ENCODE peak calls at places on chromosomes 16 and 17, in seven cellular contexts. One of them, this sample, is unnamed.

GRCh38 chr17:72365857-72366415 is 245.1 kb downstream of the SOX9 start:
- DNase-seq in OCI-LY7: no peak
- DNase-seq in ELR: no peak
- DNase-seq in NCI-H2107: no peak
- DNase-seq in activated naive CD4-positive, alpha-beta T cell: no peak
- DNase-seq in activated gamma-delta T cell treated with anti-CD3 and anti-CD28 coated beads, Interleukin-2, amount 50 U/mL, for 16 hours: no peak
- DNase-seq in adipocyte: peak
- DNase-seq in this sample: no peak

GRCh38 chr17:38898812-38899348 is 26.5 kb upstream of the LASP1NB start:
- DNase-seq in activated naive CD4-positive, alpha-beta T cell: peak
- DNase-seq in adipocyte: no peak
- DNase-seq in NCI-H2107: no peak
- DNase-seq in OCI-LY7: peak
- DNase-seq in activated gamma-delta T cell treated with anti-CD3 and anti-CD28 coated beads, Interleukin-2, amount 50 U/mL, for 16 hours: peak
- DNase-seq in ELR: peak
- DNase-seq in this sample: peak

GRCh38 chr17:75240394-75241142 is 20.8 kb downstream of the GGA3 start:
- DNase-seq in adipocyte: peak
- DNase-seq in NCI-H2107: peak
- DNase-seq in OCI-LY7: peak
- DNase-seq in activated gamma-delta T cell treated with anti-CD3 and anti-CD28 coated beads, Interleukin-2, amount 50 U/mL, for 16 hours: no peak
- DNase-seq in ELR: peak
- DNase-seq in activated naive CD4-positive, alpha-beta T cell: no peak
- DNase-seq in this sample: no peak

GRCh38 chr16:67561501-67561823 is 864 bp upstream of the CTCF start:
- DNase-seq in NCI-H2107: no peak
- DNase-seq in adipocyte: no peak
- DNase-seq in OCI-LY7: no peak
- DNase-seq in ELR: no peak
- DNase-seq in activated gamma-delta T cell treated with anti-CD3 and anti-CD28 coated beads, Interleukin-2, amount 50 U/mL, for 16 hours: no peak
- DNase-seq in activated naive CD4-positive, alpha-beta T cell: no peak
- DNase-seq in this sample: no peak

GRCh38 chr16:19599968-19600716 is 44.6 kb downstream of the VPS35L start:
- DNase-seq in activated gamma-delta T cell treated with anti-CD3 and anti-CD28 coated beads, Interleukin-2, amount 50 U/mL, for 16 hours: no peak
- DNase-seq in ELR: peak
- DNase-seq in activated naive CD4-positive, alpha-beta T cell: no peak
- DNase-seq in adipocyte: no peak
- DNase-seq in OCI-LY7: no peak
- DNase-seq in NCI-H2107: no peak
- DNase-seq in this sample: no peak

GRCh38 chr17:79294459-79295071 is 219.9 kb downstream of the ENGASE start:
- DNase-seq in ELR: peak
- DNase-seq in adipocyte: peak
- DNase-seq in OCI-LY7: peak
- DNase-seq in activated naive CD4-positive, alpha-beta T cell: no peak
- DNase-seq in activated gamma-delta T cell treated with anti-CD3 and anti-CD28 coated beads, Interleukin-2, amount 50 U/mL, for 16 hours: no peak
- DNase-seq in NCI-H2107: no peak
- DNase-seq in this sample: no peak

GRCh38 chr17:44786551-44787081 is 27.8 kb downstream of the ADAM11 start:
- DNase-seq in activated gamma-delta T cell treated with anti-CD3 and anti-CD28 coated beads, Interleukin-2, amount 50 U/mL, for 16 hours: no peak
- DNase-seq in activated naive CD4-positive, alpha-beta T cell: no peak
- DNase-seq in ELR: no peak
- DNase-seq in adipocyte: no peak
- DNase-seq in NCI-H2107: no peak
- DNase-seq in OCI-LY7: no peak
- DNase-seq in this sample: no peak

GRCh38 chr17:1779571-1780074 is 17.8 kb downstream of the SERPINF1 start:
- DNase-seq in NCI-H2107: no peak
- DNase-seq in OCI-LY7: no peak
- DNase-seq in ELR: peak
- DNase-seq in activated naive CD4-positive, alpha-beta T cell: no peak
- DNase-seq in adipocyte: peak
- DNase-seq in activated gamma-delta T cell treated with anti-CD3 and anti-CD28 coated beads, Interleukin-2, amount 50 U/mL, for 16 hours: no peak
- DNase-seq in this sample: no peak

GRCh38 chr16:83851473-83851872 is 43.7 kb downstream of the HSBP1 start:
- DNase-seq in NCI-H2107: no peak
- DNase-seq in activated naive CD4-positive, alpha-beta T cell: no peak
- DNase-seq in adipocyte: no peak
- DNase-seq in activated gamma-delta T cell treated with anti-CD3 and anti-CD28 coated beads, Interleukin-2, amount 50 U/mL, for 16 hours: no peak
- DNase-seq in OCI-LY7: no peak
- DNase-seq in ELR: no peak
- DNase-seq in this sample: no peak

GRCh38 chr17:74493381-74493833 is 27.0 kb downstream of the CD300A start:
- DNase-seq in activated gamma-delta T cell treated with anti-CD3 and anti-CD28 coated beads, Interleukin-2, amount 50 U/mL, for 16 hours: peak
- DNase-seq in activated naive CD4-positive, alpha-beta T cell: no peak
- DNase-seq in adipocyte: peak
- DNase-seq in OCI-LY7: peak
- DNase-seq in ELR: peak
- DNase-seq in NCI-H2107: no peak
- DNase-seq in this sample: peak

GRCh38 chr16:29978081-29978480 is 4.4 kb downstream of the TAOK2 start:
- DNase-seq in ELR: no peak
- DNase-seq in activated naive CD4-positive, alpha-beta T cell: no peak
- DNase-seq in adipocyte: no peak
- DNase-seq in OCI-LY7: no peak
- DNase-seq in NCI-H2107: no peak
- DNase-seq in activated gamma-delta T cell treated with anti-CD3 and anti-CD28 coated beads, Interleukin-2, amount 50 U/mL, for 16 hours: no peak
- DNase-seq in this sample: no peak

GRCh38 chr17:970388-970768 is 9.2 kb downstream of the NXN start:
- DNase-seq in OCI-LY7: no peak
- DNase-seq in adipocyte: no peak
- DNase-seq in activated gamma-delta T cell treated with anti-CD3 and anti-CD28 coated beads, Interleukin-2, amount 50 U/mL, for 16 hours: no peak
- DNase-seq in NCI-H2107: no peak
- DNase-seq in activated naive CD4-positive, alpha-beta T cell: no peak
- DNase-seq in ELR: no peak
- DNase-seq in this sample: no peak

GRCh38 chr16:56912746-56913703 is 18.9 kb upstream of the HERPUD1 start:
- DNase-seq in ELR: peak
- DNase-seq in NCI-H2107: no peak
- DNase-seq in OCI-LY7: peak
- DNase-seq in activated naive CD4-positive, alpha-beta T cell: no peak
- DNase-seq in activated gamma-delta T cell treated with anti-CD3 and anti-CD28 coated beads, Interleukin-2, amount 50 U/mL, for 16 hours: no peak
- DNase-seq in adipocyte: peak
- DNase-seq in this sample: no peak

GRCh38 chr17:38511126-38512108 is 83.2 kb downstream of the ARHGAP23 start:
- DNase-seq in activated naive CD4-positive, alpha-beta T cell: no peak
- DNase-seq in NCI-H2107: no peak
- DNase-seq in ELR: peak
- DNase-seq in adipocyte: peak
- DNase-seq in OCI-LY7: no peak
- DNase-seq in activated gamma-delta T cell treated with anti-CD3 and anti-CD28 coated beads, Interleukin-2, amount 50 U/mL, for 16 hours: no peak
- DNase-seq in this sample: no peak

GRCh38 chr17:80190716-80191115 is 20.9 kb downstream of the CARD14 start:
- DNase-seq in activated gamma-delta T cell treated with anti-CD3 and anti-CD28 coated beads, Interleukin-2, amount 50 U/mL, for 16 hours: no peak
- DNase-seq in adipocyte: no peak
- DNase-seq in activated naive CD4-positive, alpha-beta T cell: no peak
- DNase-seq in NCI-H2107: no peak
- DNase-seq in OCI-LY7: no peak
- DNase-seq in ELR: no peak
- DNase-seq in this sample: no peak

GRCh38 chr17:29573871-29574731 is 5.6 kb downstream of the TP53I13 start:
- DNase-seq in activated gamma-delta T cell treated with anti-CD3 and anti-CD28 coated beads, Interleukin-2, amount 50 U/mL, for 16 hours: no peak
- DNase-seq in NCI-H2107: no peak
- DNase-seq in adipocyte: no peak
- DNase-seq in activated naive CD4-positive, alpha-beta T cell: no peak
- DNase-seq in OCI-LY7: no peak
- DNase-seq in ELR: no peak
- DNase-seq in this sample: no peak

GRCh38 chr16:81879625-81880024 is 100.5 kb downstream of the PLCG2 start:
- DNase-seq in NCI-H2107: no peak
- DNase-seq in OCI-LY7: peak
- DNase-seq in activated gamma-delta T cell treated with anti-CD3 and anti-CD28 coated beads, Interleukin-2, amount 50 U/mL, for 16 hours: no peak
- DNase-seq in adipocyte: no peak
- DNase-seq in ELR: no peak
- DNase-seq in activated naive CD4-positive, alpha-beta T cell: no peak
- DNase-seq in this sample: no peak

GRCh38 chr17:488993-489757 is 136.6 kb upstream of the RPH3AL start:
- DNase-seq in ELR: peak
- DNase-seq in activated naive CD4-positive, alpha-beta T cell: no peak
- DNase-seq in OCI-LY7: peak
- DNase-seq in NCI-H2107: no peak
- DNase-seq in adipocyte: no peak
- DNase-seq in activated gamma-delta T cell treated with anti-CD3 and anti-CD28 coated beads, Interleukin-2, amount 50 U/mL, for 16 hours: peak
- DNase-seq in this sample: no peak

GRCh38 chr17:79010304-79010646 is 711 bp upstream of the CANT1 start:
- DNase-seq in NCI-H2107: no peak
- DNase-seq in OCI-LY7: no peak
- DNase-seq in ELR: no peak
- DNase-seq in adipocyte: no peak
- DNase-seq in activated gamma-delta T cell treated with anti-CD3 and anti-CD28 coated beads, Interleukin-2, amount 50 U/mL, for 16 hours: no peak
- DNase-seq in activated naive CD4-positive, alpha-beta T cell: no peak
- DNase-seq in this sample: no peak

GRCh38 chr17:79814966-79815835 is 18.3 kb upstream of the CBX8 start:
- DNase-seq in ELR: no peak
- DNase-seq in activated naive CD4-positive, alpha-beta T cell: no peak
- DNase-seq in OCI-LY7: no peak
- DNase-seq in NCI-H2107: no peak
- DNase-seq in adipocyte: peak
- DNase-seq in activated gamma-delta T cell treated with anti-CD3 and anti-CD28 coated beads, Interleukin-2, amount 50 U/mL, for 16 hours: no peak
- DNase-seq in this sample: no peak

GRCh38 chr17:82656266-82656665 is 8.0 kb upstream of the WDR45B start:
- DNase-seq in adipocyte: no peak
- DNase-seq in activated naive CD4-positive, alpha-beta T cell: no peak
- DNase-seq in ELR: no peak
- DNase-seq in OCI-LY7: no peak
- DNase-seq in activated gamma-delta T cell treated with anti-CD3 and anti-CD28 coated beads, Interleukin-2, amount 50 U/mL, for 16 hours: no peak
- DNase-seq in NCI-H2107: no peak
- DNase-seq in this sample: no peak

GRCh38 chr17:48333034-48333491 is 97.0 kb downstream of the SKAP1 start:
- DNase-seq in NCI-H2107: no peak
- DNase-seq in adipocyte: peak
- DNase-seq in ELR: peak
- DNase-seq in activated naive CD4-positive, alpha-beta T cell: no peak
- DNase-seq in OCI-LY7: no peak
- DNase-seq in activated gamma-delta T cell treated with anti-CD3 and anti-CD28 coated beads, Interleukin-2, amount 50 U/mL, for 16 hours: no peak
- DNase-seq in this sample: no peak

GRCh38 chr17:9175700-9176467 is 154.6 kb downstream of the NTN1 start:
- DNase-seq in NCI-H2107: no peak
- DNase-seq in OCI-LY7: no peak
- DNase-seq in ELR: no peak
- DNase-seq in adipocyte: no peak
- DNase-seq in activated naive CD4-positive, alpha-beta T cell: no peak
- DNase-seq in activated gamma-delta T cell treated with anti-CD3 and anti-CD28 coated beads, Interleukin-2, amount 50 U/mL, for 16 hours: no peak
- DNase-seq in this sample: no peak

GRCh38 chr17:29175349-29175748 is 4.8 kb downstream of the MYO18A start:
- DNase-seq in activated naive CD4-positive, alpha-beta T cell: no peak
- DNase-seq in activated gamma-delta T cell treated with anti-CD3 and anti-CD28 coated beads, Interleukin-2, amount 50 U/mL, for 16 hours: no peak
- DNase-seq in NCI-H2107: no peak
- DNase-seq in OCI-LY7: no peak
- DNase-seq in ELR: no peak
- DNase-seq in adipocyte: no peak
- DNase-seq in this sample: no peak

GRCh38 chr17:38731526-38732294 is 1.6 kb downstream of the CISD3 start:
- DNase-seq in activated naive CD4-positive, alpha-beta T cell: no peak
- DNase-seq in activated gamma-delta T cell treated with anti-CD3 and anti-CD28 coated beads, Interleukin-2, amount 50 U/mL, for 16 hours: no peak
- DNase-seq in OCI-LY7: no peak
- DNase-seq in NCI-H2107: no peak
- DNase-seq in adipocyte: no peak
- DNase-seq in ELR: no peak
- DNase-seq in this sample: no peak

This sample was measured in activated T-helper 1 cell treated with anti-CD3 and anti-CD28 coated beads, Interleukin-2, amount 50 U/mL, for 16 hours.